ENCODE peak calls at places on chromosomes 2 and 18, in four cellular contexts. S is astrocyte of the spinal cord, C is GF-D8, Z is pancreas. X is an unnamed sample.

GRCh38 chr18:56650056-56650455 is 1.1 kb upstream of the WDR7 start:
- DNase-seq in C (no peak), Z (no peak), S (no peak), X (peak; percentile 18)

GRCh38 chr18:23541349-23542093 is 38.2 kb downstream of the RMC1 start:
- DNase-seq in Z (no peak), S (no peak), C (no peak), X (no peak)

GRCh38 chr18:8045890-8046289 is 478.8 kb downstream of the PTPRM start:
- DNase-seq in Z (no peak), C (no peak), S (no peak), X (no peak)

GRCh38 chr2:33559336-33559735 is 39.8 kb downstream of the FAM98A start:
- DNase-seq in S (no peak), Z (no peak), C (no peak), X (no peak)

GRCh38 chr2:111986116-111986900 is 68.8 kb upstream of the TMEM87B start:
- DNase-seq in Z (no peak), C (no peak), S (peak; percentile 18), X (no peak)

GRCh38 chr2:642431-642815 is 34.8 kb downstream of the TMEM18 start:
- DNase-seq in C (no peak), Z (no peak), S (no peak), X (no peak)

GRCh38 chr2:200774920-200775319 is 36.8 kb upstream of the BZW1 start:
- DNase-seq in C (no peak), S (no peak), Z (no peak), X (no peak)

GRCh38 chr18:13614701-13615288 is 111.6 kb downstream of the FAM210A start:
- DNase-seq in C (peak; percentile 13), S (no peak), Z (no peak), X (no peak)

GRCh38 chr2:151297882-151298281 is 8.4 kb upstream of the NMI start:
- DNase-seq in S (no peak), Z (no peak), C (peak; percentile 70), X (peak; percentile 43)

GRCh38 chr2:200353125-200353524 is 46.6 kb downstream of the SPATS2L start:
- DNase-seq in C (no peak), Z (no peak), S (no peak), X (no peak)

GRCh38 chr2:3377279-3377611 is 373 bp downstream of the EIPR1 start:
- DNase-seq in Z (no peak), C (peak; percentile 22), S (peak; percentile 54), X (peak; percentile 44)

GRCh38 chr2:88545118-88545517 is 82.1 kb downstream of the EIF2AK3 start:
- DNase-seq in C (no peak), Z (no peak), S (no peak), X (no peak)

GRCh38 chr2:169997140-169997887 is 170.1 kb downstream of the UBR3 start:
- DNase-seq in S (no peak), C (no peak), Z (peak; percentile 49), X (no peak)

GRCh38 chr2:79530443-79530842 is 17.6 kb downstream of the CTNNA2 start:
- DNase-seq in S (peak; percentile 3), C (no peak), Z (no peak), X (no peak)

X was measured in HL-60.